ENCODE peak calls at places on chromosomes 11 and 22, in seven cellular contexts. T is fibroblast of pulmonary artery, M is nephron progenitor cell, J is tibial nerve, R is left ventricle myocardium inferior, Y is endothelial cell, N is A549. D is an unnamed sample.

GRCh38 chr11:123653997-123654565 is 343 bp downstream of the SCN3B start:
- DNase-seq in T (peak), M (peak), J (no peak), R (peak), Y (peak), N (peak), D (no peak)

GRCh38 chr11:69439651-69440464 is 41.6 kb upstream of the LINC01488 start:
- DNase-seq in T (no peak), M (no peak), J (no peak), R (no peak), Y (no peak), N (no peak), D (no peak)

GRCh38 chr22:47296405-47297260 is 534.2 kb downstream of the TBC1D22A start:
- DNase-seq in T (no peak), M (no peak), J (no peak), R (no peak), Y (no peak), N (no peak), D (no peak)

GRCh38 chr22:23913306-23913660 is 19.1 kb downstream of the MIF start:
- DNase-seq in T (no peak), M (no peak), J (no peak), R (no peak), Y (no peak), N (no peak), D (no peak)

GRCh38 chr22:49229483-49230193 is 598.0 kb downstream of the BRD1 start:
- DNase-seq in T (no peak), M (no peak), J (no peak), R (no peak), Y (no peak), N (no peak), D (no peak)

GRCh38 chr11:87347441-87347840 is 309.7 kb downstream of the TMEM135 start:
- DNase-seq in T (no peak), M (no peak), J (no peak), R (no peak), Y (no peak), N (no peak), D (no peak)

GRCh38 chr11:17687946-17688670 is 31.3 kb upstream of the MYOD1 start:
- DNase-seq in T (no peak), M (no peak), J (no peak), R (no peak), Y (no peak), N (no peak), D (no peak)

GRCh38 chr11:43866520-43866919 is 14.1 kb upstream of the ALKBH3 start:
- DNase-seq in T (peak), M (no peak), J (no peak), R (no peak), Y (no peak), N (no peak), D (no peak)

GRCh38 chr22:24601217-24602104 is 1.5 kb upstream of the GGT1 start:
- DNase-seq in T (no peak), M (no peak), J (no peak), R (peak), Y (no peak), N (no peak), D (no peak)

GRCh38 chr11:92628401-92629292 is 340.8 kb upstream of the MTNR1B start:
- DNase-seq in T (no peak), M (no peak), J (no peak), R (no peak), Y (no peak), N (no peak), D (no peak)

GRCh38 chr11:133081730-133082452 is 450.4 kb downstream of the OPCML start:
- DNase-seq in T (no peak), M (peak), J (no peak), R (no peak), Y (peak), N (no peak), D (no peak)

GRCh38 chr11:70503201-70503877 is 105.0 kb downstream of the CTTN start:
- DNase-seq in T (no peak), M (no peak), J (no peak), R (peak), Y (no peak), N (no peak), D (no peak)

GRCh38 chr11:28339488-28339887 is 231.3 kb downstream of the METTL15 start:
- DNase-seq in T (no peak), M (no peak), J (no peak), R (no peak), Y (no peak), N (no peak), D (no peak)

GRCh38 chr11:13210424-13210823 is 67.2 kb upstream of the BMAL1 start:
- DNase-seq in T (peak), M (peak), J (peak), R (peak), Y (peak), N (peak), D (peak)

GRCh38 chr11:22558638-22559037 is 67.0 kb downstream of the FANCF start:
- DNase-seq in T (peak), M (no peak), J (no peak), R (no peak), Y (no peak), N (no peak), D (no peak)

GRCh38 chr22:19937616-19938473 is 3.7 kb upstream of the COMT start:
- DNase-seq in T (peak), M (no peak), J (no peak), R (no peak), Y (no peak), N (no peak), D (no peak)

DNA sequence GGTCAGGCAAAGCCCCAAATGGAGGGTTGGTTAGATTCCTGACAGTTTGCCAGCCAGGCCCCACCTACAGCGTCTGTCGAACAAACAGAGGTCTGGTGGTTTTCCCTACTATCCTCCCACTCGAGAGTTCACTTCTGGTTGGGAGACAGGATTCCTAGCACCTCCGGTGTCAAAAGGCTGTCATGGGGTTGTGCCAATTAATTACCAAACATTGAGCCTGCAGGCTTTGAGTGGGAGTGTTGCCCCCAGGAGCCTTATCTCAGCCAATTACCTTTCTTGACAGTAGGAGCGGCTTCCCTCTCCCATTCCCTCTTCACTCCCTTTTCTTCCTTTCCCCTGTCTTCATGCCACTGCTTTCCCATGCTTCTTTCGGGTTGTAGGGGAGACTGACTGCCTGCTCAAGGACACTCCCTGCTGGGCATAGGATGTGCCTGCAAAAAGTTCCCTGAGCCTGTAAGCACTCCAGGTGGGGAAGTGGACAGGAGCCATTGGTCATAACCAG is 4.7 kb upstream of the TTC36 start:
- DNase-seq in T (peak), M (peak), J (no peak), R (no peak), Y (peak), N (no peak), D (no peak)
- TF ChIP-seq CTCF in T (peak), M (peak), J (no peak), R (peak), Y (no peak), N (peak), D (peak)

GRCh38 chr22:22770280-22770871 is 117.2 kb upstream of the IGLL5 start:
- DNase-seq in T (peak), M (peak), J (peak), R (no peak), Y (peak), N (peak), D (no peak)
- TF ChIP-seq CTCF in T (peak), M (peak), J (peak), R (peak), Y (peak), N (peak), D (peak)

GRCh38 chr11:115008774-115009173 is 330.4 kb downstream of the NXPE2 start:
- DNase-seq in T (no peak), M (no peak), J (no peak), R (no peak), Y (no peak), N (no peak), D (no peak)
- TF ChIP-seq CTCF in T (no peak), M (no peak), J (no peak), R (no peak), Y (no peak), N (no peak), D (no peak)

GRCh38 chr11:60634151-60634550 is 65.3 kb upstream of the MS4A8 start:
- DNase-seq in T (no peak), M (peak), J (no peak), R (no peak), Y (peak), N (no peak), D (no peak)
- TF ChIP-seq CTCF in T (no peak), M (peak), J (no peak), R (no peak), Y (peak), N (no peak), D (no peak)

GRCh38 chr11:59669611-59670009 is 773 bp upstream of the PATL1 start:
- DNase-seq in T (peak), M (no peak), J (peak), R (peak), Y (peak), N (no peak), D (peak)
- TF ChIP-seq CTCF in T (no peak), M (no peak), J (no peak), R (peak), Y (no peak), N (no peak), D (no peak)

GRCh38 chr11:65639623-65640482 is 2.0 kb downstream of the SIPA1 start:
- DNase-seq in T (no peak), M (no peak), J (no peak), R (peak), Y (peak), N (no peak), D (no peak)

GRCh38 chr11:65636108-65636809 is 1.6 kb upstream of the SIPA1 start:
- DNase-seq in T (no peak), M (no peak), J (no peak), R (no peak), Y (no peak), N (no peak), D (no peak)

GRCh38 chr11:65636810-65637557 is 917 bp upstream of the SIPA1 start:
- DNase-seq in T (no peak), M (no peak), J (no peak), R (no peak), Y (no peak), N (no peak), D (no peak)

GRCh38 chr11:65634905-65635731 is 2.8 kb upstream of the SIPA1 start:
- DNase-seq in T (no peak), M (no peak), J (no peak), R (no peak), Y (no peak), N (no peak), D (no peak)

DNA sequence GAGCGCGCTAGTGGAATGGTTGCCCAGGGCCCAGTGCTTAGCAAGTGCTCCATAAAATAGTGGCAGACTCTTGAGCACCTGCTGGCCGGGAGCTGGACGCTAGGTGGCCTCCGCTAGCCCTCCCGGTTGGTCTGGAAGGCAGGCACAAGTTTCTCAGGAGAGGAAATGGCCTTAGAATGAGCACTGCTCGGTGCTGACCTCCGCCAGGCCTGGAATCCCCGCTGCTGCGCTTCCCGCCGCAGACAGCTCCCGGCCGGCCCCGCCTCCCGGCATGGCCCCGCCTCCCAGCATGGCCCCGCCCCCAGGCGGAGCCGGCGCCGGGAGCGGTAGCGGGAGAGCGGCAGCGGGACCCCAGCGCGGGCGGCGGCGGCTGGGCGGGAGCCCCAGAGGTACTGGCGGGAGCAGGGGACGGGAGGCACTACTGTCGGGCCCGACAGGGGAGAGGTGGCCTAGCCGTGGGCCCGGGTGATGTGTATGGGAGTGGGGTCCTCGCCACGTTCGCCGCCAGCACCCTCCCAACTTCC is at the start of gene SIPA1:
- DNase-seq in T (peak), M (peak), J (no peak), R (peak), Y (peak), N (peak), D (peak)
- TF ChIP-seq CTCF in T (peak), M (peak), J (no peak), R (peak), Y (peak), N (no peak), D (peak)

GRCh38 chr11:67441731-67442401 is 1.4 kb downstream of the CORO1B start:
- DNase-seq in T (no peak), M (no peak), J (no peak), R (no peak), Y (no peak), N (no peak), D (no peak)

GRCh38 chr11:67440229-67441081 is 2.8 kb downstream of the CORO1B start:
- DNase-seq in T (no peak), M (no peak), J (no peak), R (no peak), Y (no peak), N (no peak), D (no peak)

GRCh38 chr11:67441082-67441683 is 2.1 kb downstream of the CORO1B start:
- DNase-seq in T (no peak), M (no peak), J (no peak), R (no peak), Y (no peak), N (no peak), D (no peak)

GRCh38 chr11:67438121-67438902 is 830 bp upstream of the PTPRCAP start:
- DNase-seq in T (no peak), M (no peak), J (no peak), R (no peak), Y (no peak), N (no peak), D (no peak)

DNA sequence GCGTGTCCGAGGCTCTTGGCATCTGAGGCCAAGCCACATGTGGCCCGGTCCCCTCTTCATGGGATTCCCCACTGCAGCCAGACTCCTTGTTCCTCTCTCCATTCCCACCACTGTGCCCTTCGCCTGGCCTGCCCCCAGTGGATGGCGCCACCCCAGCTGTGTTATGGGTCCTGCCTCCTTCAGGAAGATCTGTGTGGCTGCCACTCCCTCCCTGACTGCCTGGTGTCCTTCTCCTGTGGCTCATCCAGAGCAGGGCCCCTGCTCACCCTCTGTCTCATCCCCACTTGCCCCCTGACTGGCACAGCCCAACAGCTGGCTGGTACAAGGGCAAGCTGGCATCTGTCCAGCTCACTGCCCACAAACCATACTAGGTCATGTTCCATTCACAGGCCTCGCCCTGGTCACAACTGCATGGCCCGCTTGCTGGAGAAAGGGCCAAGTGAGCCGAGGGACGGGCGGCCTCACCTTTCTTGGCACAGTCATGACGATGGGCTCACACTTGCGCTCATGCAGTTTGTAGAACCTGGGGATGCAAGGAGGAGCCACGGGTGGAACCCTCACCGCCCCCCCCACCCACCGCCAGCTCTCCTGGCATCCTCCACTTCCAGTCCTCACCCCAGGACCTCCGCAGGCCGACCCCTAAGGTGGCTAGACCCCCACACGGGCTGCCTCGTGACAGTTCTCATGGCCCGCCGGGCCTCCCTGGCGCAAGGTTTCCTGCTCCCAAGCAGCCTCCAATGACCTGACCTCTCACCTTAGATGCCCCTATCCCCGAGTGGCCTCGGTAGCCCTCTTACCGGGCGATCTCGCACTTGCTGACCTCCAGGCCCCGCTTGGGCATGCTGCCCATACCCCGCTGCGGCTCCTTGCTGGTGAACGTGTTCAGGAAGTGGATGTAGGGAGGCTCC is 2.1 kb upstream of the PTPRCAP start:
- DNase-seq in T (no peak), M (no peak), J (peak), R (no peak), Y (no peak), N (peak), D (no peak)
- TF ChIP-seq CTCF in T (peak), M (no peak), J (no peak), R (no peak), Y (no peak), N (peak), D (peak)